ENCODE peak calls at places on chromosomes 7 and 10, in six cellular contexts. One of them, this sample, is unnamed.

GRCh38 chr7:151424799-151425198 is 15.0 kb upstream of the WDR86 start:
- DNase-seq in left ventricle myocardium inferior: no peak
- DNase-seq in tibial artery: no peak
- DNase-seq in skeletal muscle cell: no peak
- DNase-seq in GM12865: no peak
- DNase-seq in OCI-LY7: no peak
- DNase-seq in this sample: no peak

GRCh38 chr10:3071405-3072198 is 4.3 kb downstream of the PFKP start:
- DNase-seq in left ventricle myocardium inferior: no peak
- DNase-seq in tibial artery: no peak
- DNase-seq in skeletal muscle cell: peak
- DNase-seq in GM12865: no peak
- DNase-seq in OCI-LY7: no peak
- DNase-seq in this sample: no peak

GRCh38 chr10:103980246-103980906 is 13.4 kb downstream of the SLK start:
- DNase-seq in left ventricle myocardium inferior: no peak
- DNase-seq in tibial artery: no peak
- DNase-seq in skeletal muscle cell: no peak
- DNase-seq in GM12865: no peak
- DNase-seq in OCI-LY7: no peak
- DNase-seq in this sample: no peak

GRCh38 chr7:50693475-50693874 is 89.2 kb downstream of the GRB10 start:
- DNase-seq in left ventricle myocardium inferior: no peak
- DNase-seq in tibial artery: no peak
- DNase-seq in skeletal muscle cell: no peak
- DNase-seq in GM12865: no peak
- DNase-seq in OCI-LY7: no peak
- DNase-seq in this sample: no peak

GRCh38 chr7:41030673-41031072 is 672.2 kb downstream of the INHBA start:
- DNase-seq in left ventricle myocardium inferior: no peak
- DNase-seq in tibial artery: no peak
- DNase-seq in skeletal muscle cell: no peak
- DNase-seq in GM12865: no peak
- DNase-seq in OCI-LY7: no peak
- DNase-seq in this sample: no peak

GRCh38 chr10:108104697-108105096 is 940.2 kb upstream of the SORCS1 start:
- DNase-seq in left ventricle myocardium inferior: no peak
- DNase-seq in tibial artery: no peak
- DNase-seq in skeletal muscle cell: peak
- DNase-seq in GM12865: no peak
- DNase-seq in OCI-LY7: no peak
- DNase-seq in this sample: no peak

GRCh38 chr7:54544356-54545240 is 2.4 kb downstream of the VSTM2A start:
- DNase-seq in left ventricle myocardium inferior: no peak
- DNase-seq in tibial artery: no peak
- DNase-seq in skeletal muscle cell: no peak
- DNase-seq in GM12865: no peak
- DNase-seq in OCI-LY7: no peak
- DNase-seq in this sample: no peak

GRCh38 chr10:33122014-33122788 is 164.2 kb upstream of the ITGB1 start:
- DNase-seq in left ventricle myocardium inferior: no peak
- DNase-seq in tibial artery: no peak
- DNase-seq in skeletal muscle cell: peak
- DNase-seq in GM12865: no peak
- DNase-seq in OCI-LY7: no peak
- DNase-seq in this sample: no peak

GRCh38 chr7:116920359-116920758 is 32.9 kb upstream of the ST7 start:
- DNase-seq in left ventricle myocardium inferior: no peak
- DNase-seq in tibial artery: no peak
- DNase-seq in skeletal muscle cell: no peak
- DNase-seq in GM12865: no peak
- DNase-seq in OCI-LY7: no peak
- DNase-seq in this sample: no peak

GRCh38 chr10:55858730-55859129 is 502.3 kb downstream of the ZWINT start:
- DNase-seq in left ventricle myocardium inferior: no peak
- DNase-seq in tibial artery: no peak
- DNase-seq in skeletal muscle cell: no peak
- DNase-seq in GM12865: no peak
- DNase-seq in OCI-LY7: no peak
- DNase-seq in this sample: no peak

GRCh38 chr10:49579621-49580020 is 30.5 kb upstream of the SLC18A3 start:
- DNase-seq in left ventricle myocardium inferior: no peak
- DNase-seq in tibial artery: no peak
- DNase-seq in skeletal muscle cell: no peak
- DNase-seq in GM12865: no peak
- DNase-seq in OCI-LY7: no peak
- DNase-seq in this sample: no peak

DNA sequence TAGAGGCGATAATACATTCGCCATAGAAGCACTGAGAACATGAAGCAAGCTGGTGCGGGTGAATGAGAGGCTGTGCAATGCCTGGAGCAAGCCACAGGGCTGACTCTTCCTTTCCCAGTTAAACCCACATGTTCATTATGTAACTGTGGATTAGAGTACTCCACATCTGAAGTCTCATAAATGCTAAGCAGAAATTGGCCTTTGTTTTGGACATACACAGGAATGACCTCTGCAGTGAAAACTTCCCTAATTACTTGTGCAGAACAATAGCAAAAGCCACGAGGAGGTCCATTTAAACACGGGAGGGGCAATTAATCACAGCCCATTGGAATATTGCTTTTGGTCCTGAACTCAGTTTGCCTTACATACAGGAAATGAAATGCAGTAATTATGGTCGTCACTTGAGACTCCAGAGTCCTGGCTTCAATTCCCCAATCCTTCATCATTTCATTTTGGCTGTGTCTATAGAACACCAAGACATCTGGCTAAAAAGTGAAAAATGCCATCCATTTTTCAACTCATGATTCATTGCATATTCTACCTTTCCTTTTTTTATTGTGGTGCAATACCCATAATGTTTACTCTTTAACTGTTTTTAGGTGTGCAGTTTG is 78.7 kb upstream of the CXCL12 start:
- DNase-seq in left ventricle myocardium inferior: no peak
- DNase-seq in tibial artery: no peak
- DNase-seq in skeletal muscle cell: no peak
- DNase-seq in GM12865: no peak
- DNase-seq in OCI-LY7: no peak
- DNase-seq in this sample: no peak
- H3K4me3 ChIP-seq in left ventricle myocardium inferior: no peak
- H3K4me3 ChIP-seq in tibial artery: no peak
- H3K4me3 ChIP-seq in skeletal muscle cell: no peak
- H3K4me3 ChIP-seq in GM12865: no peak
- H3K4me3 ChIP-seq in OCI-LY7: no peak
- H3K4me3 ChIP-seq in this sample: no peak

GRCh38 chr10:17444062-17444714 is 10.2 kb downstream of the ST8SIA6 start:
- DNase-seq in left ventricle myocardium inferior: no peak
- DNase-seq in tibial artery: no peak
- DNase-seq in skeletal muscle cell: no peak
- DNase-seq in GM12865: peak
- DNase-seq in OCI-LY7: no peak
- DNase-seq in this sample: no peak

GRCh38 chr10:17450024-17450423 is 4.4 kb downstream of the ST8SIA6 start:
- DNase-seq in left ventricle myocardium inferior: no peak
- DNase-seq in tibial artery: no peak
- DNase-seq in skeletal muscle cell: no peak
- DNase-seq in GM12865: no peak
- DNase-seq in OCI-LY7: no peak
- DNase-seq in this sample: no peak

GRCh38 chr10:17439552-17439951 is 14.8 kb downstream of the ST8SIA6 start:
- DNase-seq in left ventricle myocardium inferior: no peak
- DNase-seq in tibial artery: no peak
- DNase-seq in skeletal muscle cell: no peak
- DNase-seq in GM12865: no peak
- DNase-seq in OCI-LY7: no peak
- DNase-seq in this sample: no peak

GRCh38 chr10:17445400-17445998 is 8.9 kb downstream of the ST8SIA6 start:
- DNase-seq in left ventricle myocardium inferior: peak
- DNase-seq in tibial artery: no peak
- DNase-seq in skeletal muscle cell: no peak
- DNase-seq in GM12865: no peak
- DNase-seq in OCI-LY7: no peak
- DNase-seq in this sample: no peak
- H3K4me3 ChIP-seq in left ventricle myocardium inferior: peak
- H3K4me3 ChIP-seq in tibial artery: no peak
- H3K4me3 ChIP-seq in skeletal muscle cell: no peak
- H3K4me3 ChIP-seq in GM12865: no peak
- H3K4me3 ChIP-seq in OCI-LY7: no peak
- H3K4me3 ChIP-seq in this sample: no peak

DNA sequence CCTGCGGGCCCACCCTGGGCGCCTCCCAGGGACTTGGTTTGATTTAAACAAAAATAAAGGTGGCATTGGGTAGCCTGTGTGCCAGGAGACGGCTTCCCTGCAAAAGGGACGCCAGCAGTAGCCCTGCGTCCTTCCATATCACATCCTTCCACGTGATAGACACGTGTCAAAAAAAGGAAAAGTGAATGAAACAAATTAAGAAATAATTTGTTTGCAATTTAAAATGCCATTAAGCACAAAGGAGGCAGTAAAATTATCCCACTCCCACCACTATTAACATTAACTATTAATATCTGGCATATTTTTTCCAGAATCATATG is 7.6 kb downstream of the TACR2 start:
- DNase-seq in left ventricle myocardium inferior: no peak
- DNase-seq in tibial artery: no peak
- DNase-seq in skeletal muscle cell: no peak
- DNase-seq in GM12865: no peak
- DNase-seq in OCI-LY7: no peak
- DNase-seq in this sample: no peak
- H3K4me3 ChIP-seq in left ventricle myocardium inferior: peak
- H3K4me3 ChIP-seq in tibial artery: peak
- H3K4me3 ChIP-seq in skeletal muscle cell: peak
- H3K4me3 ChIP-seq in GM12865: peak
- H3K4me3 ChIP-seq in OCI-LY7: no peak
- H3K4me3 ChIP-seq in this sample: peak

DNA sequence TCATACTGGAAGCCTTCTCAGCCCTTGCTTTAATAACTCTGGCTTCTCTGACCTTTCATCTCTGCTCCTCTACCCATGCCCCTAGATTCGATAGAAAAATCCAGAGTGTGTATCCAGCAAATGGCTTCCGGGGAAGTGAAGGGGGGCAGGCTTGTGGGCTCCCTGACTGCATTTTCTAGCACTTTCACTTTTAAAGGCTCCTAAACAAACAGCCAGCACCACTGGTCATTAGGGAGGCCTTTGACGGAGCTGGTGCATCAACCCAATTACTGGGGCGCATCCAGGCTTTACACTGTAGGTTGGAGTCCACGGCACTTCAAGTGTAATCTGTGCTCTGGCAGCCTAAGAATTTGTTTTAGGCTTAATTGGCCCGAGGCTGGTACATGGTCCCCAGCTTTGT is 291.9 kb downstream of the GFRA1 start:
- DNase-seq in left ventricle myocardium inferior: no peak
- DNase-seq in tibial artery: no peak
- DNase-seq in skeletal muscle cell: no peak
- DNase-seq in GM12865: no peak
- DNase-seq in OCI-LY7: no peak
- DNase-seq in this sample: no peak
- H3K4me3 ChIP-seq in left ventricle myocardium inferior: peak
- H3K4me3 ChIP-seq in tibial artery: peak
- H3K4me3 ChIP-seq in skeletal muscle cell: peak
- H3K4me3 ChIP-seq in GM12865: no peak
- H3K4me3 ChIP-seq in OCI-LY7: no peak
- H3K4me3 ChIP-seq in this sample: no peak

GRCh38 chr7:140390034-140390433 is 8.3 kb downstream of the SLC37A3 start:
- DNase-seq in left ventricle myocardium inferior: no peak
- DNase-seq in tibial artery: no peak
- DNase-seq in skeletal muscle cell: no peak
- DNase-seq in GM12865: no peak
- DNase-seq in OCI-LY7: no peak
- DNase-seq in this sample: no peak
- H3K4me3 ChIP-seq in left ventricle myocardium inferior: no peak
- H3K4me3 ChIP-seq in tibial artery: no peak
- H3K4me3 ChIP-seq in skeletal muscle cell: no peak
- H3K4me3 ChIP-seq in GM12865: no peak
- H3K4me3 ChIP-seq in OCI-LY7: no peak
- H3K4me3 ChIP-seq in this sample: no peak

GRCh38 chr10:133227256-133227655 is 2.8 kb upstream of the UTF1 start:
- DNase-seq in left ventricle myocardium inferior: no peak
- DNase-seq in tibial artery: no peak
- DNase-seq in skeletal muscle cell: no peak
- DNase-seq in GM12865: no peak
- DNase-seq in OCI-LY7: no peak
- DNase-seq in this sample: no peak

GRCh38 chr10:133226251-133226808 is 3.7 kb upstream of the UTF1 start:
- DNase-seq in left ventricle myocardium inferior: no peak
- DNase-seq in tibial artery: no peak
- DNase-seq in skeletal muscle cell: no peak
- DNase-seq in GM12865: no peak
- DNase-seq in OCI-LY7: no peak
- DNase-seq in this sample: no peak

GRCh38 chr10:133225707-133226191 is 4.3 kb upstream of the UTF1 start:
- DNase-seq in left ventricle myocardium inferior: no peak
- DNase-seq in tibial artery: no peak
- DNase-seq in skeletal muscle cell: no peak
- DNase-seq in GM12865: no peak
- DNase-seq in OCI-LY7: no peak
- DNase-seq in this sample: no peak

GRCh38 chr10:133224076-133224475 is 5.9 kb upstream of the UTF1 start:
- DNase-seq in left ventricle myocardium inferior: no peak
- DNase-seq in tibial artery: no peak
- DNase-seq in skeletal muscle cell: no peak
- DNase-seq in GM12865: no peak
- DNase-seq in OCI-LY7: no peak
- DNase-seq in this sample: no peak

GRCh38 chr10:133224861-133225366 is 5.1 kb upstream of the UTF1 start:
- DNase-seq in left ventricle myocardium inferior: no peak
- DNase-seq in tibial artery: no peak
- DNase-seq in skeletal muscle cell: no peak
- DNase-seq in GM12865: no peak
- DNase-seq in OCI-LY7: no peak
- DNase-seq in this sample: no peak
- H3K4me3 ChIP-seq in left ventricle myocardium inferior: no peak
- H3K4me3 ChIP-seq in tibial artery: no peak
- H3K4me3 ChIP-seq in skeletal muscle cell: no peak
- H3K4me3 ChIP-seq in GM12865: no peak
- H3K4me3 ChIP-seq in OCI-LY7: no peak
- H3K4me3 ChIP-seq in this sample: no peak

This sample was measured in Jurkat, Clone E6-1.